ENCODE peak calls at places on chromosomes 6 and 20, in five cellular contexts. Y, T, K, B and M are unnamed samples. For H3K4me1, the result is how much of the 10 kb centered on the place peaks cover.

GRCh38 chr6:106300944-106301343 is 24.6 kb downstream of the ATG5 start:
- DNase-seq in Y (peak), T (no peak), K (peak), B (no peak), M (no peak)

GRCh38 chr6:36320475-36320874 is 16.2 kb downstream of the BNIP5 start:
- DNase-seq in Y (no peak), T (no peak), K (no peak), B (no peak), M (no peak)

GRCh38 chr20:38153011-38153329 is 12.1 kb downstream of the TGM2 start:
- DNase-seq in Y (peak), T (no peak), K (peak), B (no peak), M (no peak)

GRCh38 chr6:138397128-138397814 is 6.8 kb upstream of the HEBP2 start:
- DNase-seq in Y (no peak), T (no peak), K (no peak), B (no peak), M (no peak)

GRCh38 chr20:36090223-36090622 is 64.3 kb upstream of the EPB41L1 start:
- DNase-seq in Y (no peak), T (no peak), K (no peak), B (no peak), M (no peak)

GRCh38 chr20:14790771-14791517 is 453.5 kb upstream of the FLRT3 start:
- DNase-seq in Y (peak), T (no peak), K (no peak), B (no peak), M (no peak)

GRCh38 chr6:119205911-119206617 is 127.6 kb upstream of the FAM184A start:
- DNase-seq in Y (no peak), T (no peak), K (no peak), B (no peak), M (no peak)

GRCh38 chr6:105191351-105191750 is 11.5 kb upstream of the POPDC3 start:
- DNase-seq in Y (no peak), T (no peak), K (no peak), B (no peak), M (no peak)

GRCh38 chr6:29723666-29724588 is 693 bp downstream of the HLA-F start:
- DNase-seq in Y (no peak), T (peak), K (no peak), B (peak), M (peak)

GRCh38 chr6:1903780-1904493 is 294.2 kb downstream of the FOXC1 start:
- DNase-seq in Y (no peak), T (no peak), K (no peak), B (peak), M (no peak)

GRCh38 chr6:106069478-106069877 is 16.7 kb upstream of the PRDM1 start:
- DNase-seq in Y (peak), T (peak), K (no peak), B (no peak), M (peak)

GRCh38 chr6:127786109-127786508 is 114.7 kb downstream of the THEMIS start:
- DNase-seq in Y (no peak), T (no peak), K (no peak), B (no peak), M (no peak)

GRCh38 chr6:158631678-158632537 is 12.6 kb downstream of the DYNLT1 start:
- DNase-seq in Y (peak), T (no peak), K (peak), B (peak), M (peak)

GRCh38 chr20:1894951-1895673 is at the start of gene SIRPA:
- DNase-seq in Y (peak), T (peak), K (peak), B (peak), M (peak)

GRCh38 chr20:5863040-5863811 is 87.1 kb downstream of the TRMT6 start:
- DNase-seq in Y (peak), T (no peak), K (no peak), B (peak), M (peak)

GRCh38 chr6:11209941-11210340 is 22.5 kb downstream of the NEDD9 start:
- DNase-seq in Y (peak), T (no peak), K (no peak), B (no peak), M (no peak)
- H3K27ac ChIP-seq in Y (peak), T (no peak), K (peak), B (peak), M (peak)

GRCh38 chr6:46903175-46903574 is 18.6 kb downstream of the ADGRF5 start:
- DNase-seq in Y (no peak), T (no peak), K (no peak), B (no peak), M (peak)
- TF ChIP-seq CTCF in Y (no peak), T (no peak), K (no peak), B (no peak), M (no peak)

GRCh38 chr6:71396410-71396801 is 107.8 kb downstream of the OGFRL1 start:
- DNase-seq in Y (no peak), T (no peak), K (no peak), B (no peak), M (no peak)

GRCh38 chr6:71392286-71392685 is 103.7 kb downstream of the OGFRL1 start:
- DNase-seq in Y (no peak), T (no peak), K (no peak), B (no peak), M (no peak)

GRCh38 chr6:71395731-71396409 is 107.3 kb downstream of the OGFRL1 start:
- DNase-seq in Y (no peak), T (no peak), K (no peak), B (no peak), M (no peak)

GRCh38 chr6:71393471-71393870 is 104.9 kb downstream of the OGFRL1 start:
- DNase-seq in Y (no peak), T (no peak), K (no peak), B (no peak), M (peak)

DNA sequence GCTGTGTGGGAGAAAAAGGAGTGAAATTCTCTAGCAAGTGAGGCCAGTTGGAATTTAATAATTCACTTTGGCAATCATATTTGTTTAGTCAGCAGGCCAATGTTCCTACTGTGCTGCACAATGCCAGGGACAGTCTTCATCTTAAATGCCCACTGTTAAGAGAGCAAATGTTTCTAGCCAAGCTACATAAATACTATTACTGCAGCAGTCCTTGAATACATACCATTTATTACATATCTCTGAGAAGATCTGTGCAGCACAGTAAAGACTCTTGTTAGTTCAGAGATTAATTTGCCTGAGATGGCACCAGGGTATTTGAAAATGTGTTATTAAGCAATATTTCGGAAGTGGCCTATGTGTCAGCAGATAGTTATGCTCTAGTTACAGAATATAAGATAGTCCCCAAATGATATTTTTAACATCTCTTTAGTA is 105.4 kb downstream of the OGFRL1 start:
- DNase-seq in Y (peak), T (no peak), K (no peak), B (no peak), M (no peak)
- H3K4me1 ChIP-seq in Y (under half), T (under half), K (half or more), B (under half), M (half or more)

DNA sequence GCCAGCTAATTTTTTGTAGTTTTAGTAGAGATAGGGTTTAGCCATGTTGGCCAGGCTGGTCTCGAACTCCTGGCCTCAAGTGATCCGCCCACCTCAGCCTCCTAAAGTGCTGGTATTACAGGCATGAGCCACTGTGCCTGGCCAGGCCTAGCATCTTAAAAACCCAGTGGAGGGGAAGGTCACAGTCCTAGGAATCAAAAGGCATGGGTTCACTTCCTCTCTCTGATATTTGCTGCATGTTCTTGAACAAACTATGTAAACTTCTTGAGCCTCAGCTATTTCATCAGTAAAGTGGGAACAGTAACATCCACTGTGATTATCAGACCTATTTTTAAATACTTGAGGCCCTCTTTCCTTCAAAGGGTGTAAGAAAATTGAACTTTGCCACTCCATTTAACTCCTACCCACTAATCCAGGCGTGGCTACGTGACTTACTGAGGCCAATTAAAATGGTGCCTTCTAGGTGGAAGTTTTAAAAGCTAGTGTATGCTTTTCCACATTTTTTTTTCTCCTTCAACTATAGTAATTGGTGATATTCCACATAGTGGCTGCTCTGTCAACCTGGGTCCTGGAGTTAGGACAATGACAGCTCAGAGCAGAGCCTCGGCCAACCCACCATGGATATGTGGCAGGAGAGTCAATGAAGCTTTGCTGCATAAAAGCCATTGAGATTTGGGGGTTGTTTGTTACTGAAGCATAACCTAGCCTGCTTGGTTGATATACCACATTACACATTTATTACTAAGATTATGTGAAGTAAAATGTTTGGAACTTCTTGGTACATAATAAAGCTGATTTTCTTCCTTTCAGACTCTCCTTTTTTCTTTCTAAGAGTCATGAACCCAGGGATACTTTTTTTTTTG is 32.2 kb upstream of the IER3 start:
- DNase-seq in Y (no peak), T (no peak), K (no peak), B (no peak), M (no peak)
- H3K27ac ChIP-seq in Y (no peak), T (no peak), K (peak), B (no peak), M (no peak)

GRCh38 chr6:11273406-11274065 is 41.1 kb upstream of the NEDD9 start:
- DNase-seq in Y (no peak), T (no peak), K (peak), B (no peak), M (no peak)

GRCh38 chr6:11271228-11271627 is 38.8 kb upstream of the NEDD9 start:
- DNase-seq in Y (no peak), T (no peak), K (no peak), B (no peak), M (no peak)

GRCh38 chr6:11270030-11271027 is 37.9 kb upstream of the NEDD9 start:
- DNase-seq in Y (peak), T (no peak), K (no peak), B (no peak), M (no peak)

GRCh38 chr6:11272491-11273192 is 40.2 kb upstream of the NEDD9 start:
- DNase-seq in Y (no peak), T (no peak), K (peak), B (no peak), M (no peak)

GRCh38 chr6:11271637-11272036 is 39.2 kb upstream of the NEDD9 start:
- DNase-seq in Y (peak), T (no peak), K (no peak), B (no peak), M (no peak)
- TF ChIP-seq CTCF in Y (no peak), T (no peak), K (no peak), B (no peak), M (no peak)

DNA sequence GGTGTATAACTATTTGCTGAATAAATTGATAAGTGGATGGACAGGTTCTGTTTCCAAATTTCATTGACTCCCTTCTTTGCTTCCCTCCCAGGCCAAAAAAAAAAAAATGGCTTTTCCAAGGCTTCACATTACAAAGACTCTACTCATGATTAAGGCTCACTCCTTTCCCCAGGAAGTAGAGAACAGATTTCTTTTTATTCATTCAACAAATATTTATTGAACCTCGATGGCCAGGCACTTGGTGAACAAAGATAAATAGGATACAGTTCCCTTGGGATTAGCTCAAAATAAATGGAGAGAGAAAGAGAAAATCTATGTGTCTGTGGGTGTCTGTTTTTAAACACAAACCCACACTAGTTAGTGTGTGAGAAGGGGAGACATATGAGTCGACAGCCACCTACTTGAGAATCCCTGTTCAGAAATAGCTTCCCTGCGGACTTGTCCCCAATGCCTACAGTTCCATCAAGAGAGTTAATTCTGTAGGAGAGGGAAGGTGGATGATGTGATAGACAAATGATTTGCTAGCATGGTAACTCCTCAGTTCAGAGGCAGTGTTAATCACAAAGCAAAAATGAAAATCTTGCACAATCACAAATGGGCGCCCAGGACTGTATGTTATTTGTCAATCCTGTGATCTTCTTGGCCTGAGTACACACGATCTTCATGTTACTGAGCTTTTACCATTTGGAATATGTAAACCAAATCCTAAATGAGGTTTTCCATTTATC is 20.3 kb downstream of the TRAF3IP2 start:
- DNase-seq in Y (peak), T (no peak), K (no peak), B (no peak), M (no peak)
- H3K4me1 ChIP-seq in Y (under half), T (under half), K (under half), B (under half), M (half or more)

GRCh38 chr6:28011716-28012115 is 54.7 kb downstream of the OR2B6 start:
- DNase-seq in Y (no peak), T (no peak), K (no peak), B (no peak), M (no peak)
- H3K27ac ChIP-seq in Y (no peak), T (no peak), K (no peak), B (no peak), M (no peak)

GRCh38 chr20:42181064-42181463 is 562.9 kb upstream of the CHD6 start:
- DNase-seq in Y (no peak), T (no peak), K (no peak), B (no peak), M (no peak)
- TF ChIP-seq CTCF in Y (no peak), T (no peak), K (no peak), B (no peak), M (no peak)

GRCh38 chr20:24983896-24984295 is 8.7 kb downstream of the APMAP start:
- DNase-seq in Y (no peak), T (no peak), K (no peak), B (no peak), M (no peak)
- H3K4me1 ChIP-seq in Y (under half), T (under half), K (under half), B (under half), M (under half)

DNA sequence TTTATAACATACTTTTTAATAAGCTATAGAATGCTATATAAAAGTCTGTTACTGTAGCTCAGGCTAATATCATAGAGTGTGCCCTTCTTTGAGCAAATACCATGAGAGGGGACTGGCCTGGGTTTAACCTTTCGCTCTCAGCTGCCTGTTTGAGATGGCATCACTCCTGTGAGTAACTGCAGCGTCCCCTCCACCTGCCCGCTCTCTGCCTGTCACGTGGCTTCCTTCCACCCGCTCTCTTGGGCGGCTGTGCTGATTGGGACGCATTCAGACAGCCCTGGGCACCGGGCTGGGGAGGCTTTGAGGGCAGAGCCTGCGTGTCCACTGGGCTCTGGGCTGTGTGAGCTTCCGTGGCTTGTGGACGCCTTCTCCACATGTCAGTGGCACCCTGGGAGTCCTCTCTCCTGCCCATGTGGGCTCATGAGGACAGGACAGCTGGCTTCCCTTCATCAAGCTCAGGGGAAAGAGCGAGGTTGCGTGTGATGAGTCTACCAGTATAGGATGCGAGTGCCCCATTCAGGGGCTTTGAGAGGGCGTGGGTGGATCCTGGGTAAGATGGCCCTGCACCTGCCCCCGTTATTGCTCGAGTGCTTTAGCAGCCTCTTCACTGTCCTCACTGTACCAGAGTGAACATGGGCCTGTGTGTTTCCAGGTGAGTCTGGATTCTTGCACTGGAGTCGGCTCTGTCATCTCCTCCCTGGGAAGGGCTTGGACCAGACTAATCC is 10.7 kb upstream of the C20orf204 start:
- DNase-seq in Y (no peak), T (no peak), K (no peak), B (no peak), M (no peak)
- H3K27ac ChIP-seq in Y (no peak), T (no peak), K (no peak), B (no peak), M (no peak)